ENCODE peak calls at places on chromosomes 12 and 14, in four cellular contexts. K is HEK293T, T is HepG2, N is K562. E is an unnamed sample.

GRCh38 chr14:105538481-105539049 is 12.2 kb downstream of the TMEM121 start:
- DNase-seq in T (no peak), N (no peak), K (no peak), E (no peak)

GRCh38 chr12:6552140-6552551 is 3.7 kb downstream of the IFFO1 start:
- DNase-seq in T (no peak), K (no peak), N (no peak), E (no peak)

GRCh38 chr14:77707355-77707723 is 484 bp downstream of the ALKBH1 start:
- DNase-seq in N (peak), K (peak), T (peak), E (no peak)

GRCh38 chr12:71504471-71504852 is 64.9 kb downstream of the LGR5 start:
- DNase-seq in T (no peak), K (peak), N (no peak), E (no peak)

GRCh38 chr14:24903337-24903736 is 146.6 kb downstream of the STXBP6 start:
- DNase-seq in K (no peak), N (no peak), T (no peak), E (no peak)

GRCh38 chr14:81398196-81398891 is 1.8 kb downstream of the STON2 start:
- DNase-seq in N (no peak), K (no peak), T (no peak), E (no peak)

GRCh38 chr12:105467710-105468366 is 137.3 kb downstream of the C12orf75 start:
- DNase-seq in N (no peak), T (no peak), K (no peak), E (no peak)

GRCh38 chr14:40847496-40847895 is 759.2 kb upstream of the LRFN5 start:
- DNase-seq in N (no peak), T (no peak), K (no peak), E (no peak)

GRCh38 chr12:25801621-25802243 is 156.8 kb upstream of the RASSF8 start:
- DNase-seq in K (no peak), T (no peak), N (no peak), E (no peak)

GRCh38 chr12:79514730-79515525 is 175.8 kb downstream of the PAWR start:
- DNase-seq in K (no peak), T (no peak), N (no peak), E (no peak)

GRCh38 chr12:105201389-105201788 is 34.6 kb downstream of the APPL2 start:
- DNase-seq in N (no peak), T (no peak), K (no peak), E (no peak)

GRCh38 chr12:59075141-59075540 is 154.8 kb upstream of the LRIG3 start:
- DNase-seq in K (no peak), N (no peak), T (no peak), E (no peak)

GRCh38 chr12:50569321-50569720 is 64.5 kb downstream of the DIP2B start:
- DNase-seq in N (no peak), K (no peak), T (no peak), E (no peak)

GRCh38 chr14:76773188-76773885 is 12.1 kb downstream of the VASH1 start:
- DNase-seq in N (peak), K (no peak), T (peak), E (no peak)

GRCh38 chr12:91395628-91396027 is 213.0 kb upstream of the DCN start:
- DNase-seq in K (no peak), T (no peak), N (no peak), E (no peak)

GRCh38 chr14:61516957-61517356 is 178.4 kb upstream of the HIF1A start:
- DNase-seq in N (no peak), K (no peak), T (no peak), E (no peak)

GRCh38 chr12:87428701-87429277 is 600.4 kb downstream of the C12orf50 start:
- DNase-seq in N (no peak), T (no peak), K (no peak), E (no peak)

GRCh38 chr12:131038159-131038558 is 84.5 kb downstream of the ADGRD1 start:
- DNase-seq in N (no peak), T (no peak), K (no peak), E (no peak)

GRCh38 chr12:113515082-113515856 is 43.6 kb upstream of the LHX5 start:
- DNase-seq in K (no peak), N (no peak), T (no peak), E (no peak)

GRCh38 chr14:54360667-54361066 is 36.1 kb upstream of the CDKN3 start:
- DNase-seq in K (no peak), T (peak), N (no peak), E (no peak)

GRCh38 chr12:116916122-116916521 is 5.4 kb downstream of the FBXW8 start:
- DNase-seq in K (no peak), T (peak), N (no peak), E (no peak)

GRCh38 chr12:109626378-109627115 is 53.0 kb downstream of the MVK start:
- DNase-seq in K (no peak), N (no peak), T (no peak), E (no peak)

GRCh38 chr12:13164271-13164670 is 32.3 kb upstream of the EMP1 start:
- DNase-seq in T (no peak), K (no peak), N (no peak), E (no peak)

GRCh38 chr12:74293689-74294131 is 243.9 kb upstream of the ATXN7L3B start:
- DNase-seq in T (no peak), K (no peak), N (no peak), E (no peak)

GRCh38 chr12:106091421-106091820 is 47.3 kb downstream of the NUAK1 start:
- DNase-seq in T (no peak), N (no peak), K (no peak), E (no peak)

GRCh38 chr12:6974180-6974579 is 3.5 kb downstream of the EMG1 start:
- DNase-seq in T (no peak), N (no peak), K (no peak), E (no peak)

GRCh38 chr12:27336254-27336653 is 3.6 kb downstream of the BMAL2 start:
- DNase-seq in T (no peak), K (no peak), N (no peak), E (no peak)

GRCh38 chr14:34223302-34224150 is 238.5 kb downstream of the SPTSSA start:
- DNase-seq in N (no peak), T (no peak), K (no peak), E (no peak)
- TF ChIP-seq FOXK2 in N (no peak), T (no peak), K (no peak), E (no peak)

GRCh38 chr14:45246633-45247173 is 6.3 kb downstream of the MIS18BP1 start:
- DNase-seq in K (no peak), N (no peak), T (no peak), E (no peak)
- TF ChIP-seq FOXK2 in K (no peak), N (no peak), T (no peak), E (no peak)

GRCh38 chr12:89969098-89969497 is 260.5 kb upstream of the ATP2B1 start:
- DNase-seq in N (no peak), K (no peak), T (no peak), E (no peak)
- TF ChIP-seq FOXK2 in N (no peak), K (no peak), T (no peak), E (no peak)

DNA sequence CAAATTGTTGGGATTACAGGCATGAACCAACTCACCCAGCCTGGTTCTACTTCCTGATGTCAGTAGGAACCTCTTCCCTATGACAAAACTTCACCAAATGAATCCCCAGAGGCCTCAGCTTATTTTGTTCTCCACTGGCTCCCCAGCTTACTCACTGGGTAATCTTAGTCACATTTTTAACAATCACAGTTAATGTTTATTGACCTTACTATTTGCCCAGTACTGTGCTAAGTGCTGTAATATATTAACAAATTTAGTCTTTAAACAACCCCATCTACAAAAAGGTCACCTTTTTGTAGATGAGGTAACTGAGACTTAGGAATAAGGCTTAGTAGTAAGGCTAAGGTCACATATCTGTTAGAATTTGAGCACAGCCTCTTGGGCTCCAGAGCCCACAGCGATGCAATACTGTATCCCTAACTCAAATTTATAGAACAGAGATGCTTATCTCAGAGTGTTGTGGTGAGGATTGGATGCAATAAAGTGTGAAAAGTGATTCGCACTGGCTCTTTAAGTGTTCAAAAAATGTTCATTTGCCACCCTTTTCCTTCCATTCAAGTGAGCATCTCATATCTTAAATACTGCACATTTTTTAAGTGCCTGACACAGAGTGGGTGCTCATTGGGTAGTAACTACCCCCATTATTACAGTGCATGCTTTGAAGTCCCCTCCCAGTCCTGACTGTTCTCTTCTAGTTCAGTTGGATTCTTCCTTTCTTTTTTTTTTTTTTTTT is 146.4 kb upstream of the ARHGAP5 start:
- DNase-seq in T (peak), N (no peak), K (no peak), E (no peak)
- TF ChIP-seq FOXK2 in T (no peak), N (no peak), K (no peak), E (no peak)

GRCh38 chr12:124898200-124898950 is 16.1 kb downstream of the UBC start:
- DNase-seq in K (no peak), N (peak), T (peak), E (no peak)
- TF ChIP-seq FOXK2 in K (no peak), N (no peak), T (no peak), E (no peak)

GRCh38 chr12:53302903-53303302 is 3.4 kb downstream of the MYG1 start:
- DNase-seq in T (no peak), N (no peak), K (no peak), E (no peak)
- TF ChIP-seq FOXK2 in T (no peak), N (no peak), K (no peak), E (no peak)

E was measured in GM12878.